ENCODE peak calls at places on chromosomes 3 and 15, in five cellular contexts. Q, B, K, D and R are unnamed samples.

GRCh38 chr3:126151562-126152302 is 28.7 kb downstream of the ALDH1L1 start:
- DNase-seq in Q (no peak), B (no peak), K (no peak), D (no peak), R (no peak)

GRCh38 chr15:80153900-80154299 is 1.1 kb downstream of the FAH start:
- DNase-seq in Q (no peak), B (no peak), K (no peak), D (no peak), R (no peak)

GRCh38 chr3:81962396-81962795 is 201.0 kb upstream of the GBE1 start:
- DNase-seq in Q (no peak), B (no peak), K (no peak), D (no peak), R (no peak)

GRCh38 chr3:117322866-117323265 is 613.3 kb downstream of the TUSC7 start:
- DNase-seq in Q (no peak), B (no peak), K (no peak), D (no peak), R (no peak)

GRCh38 chr15:101288905-101289513 is 6.0 kb downstream of the SNRPA1 start:
- DNase-seq in Q (no peak), B (no peak), K (no peak), D (peak), R (peak)

GRCh38 chr3:11477286-11477935 is 166.3 kb downstream of the VGLL4 start:
- DNase-seq in Q (no peak), B (no peak), K (peak), D (peak), R (peak)

GRCh38 chr3:128033102-128033501 is 19.1 kb upstream of the SEC61A1 start:
- DNase-seq in Q (no peak), B (no peak), K (no peak), D (no peak), R (no peak)

GRCh38 chr3:189780556-189781270 is 149.5 kb downstream of the TP63 start:
- DNase-seq in Q (no peak), B (no peak), K (no peak), D (no peak), R (no peak)

GRCh38 chr3:40962721-40963120 is 236.6 kb upstream of the CTNNB1 start:
- DNase-seq in Q (no peak), B (no peak), K (no peak), D (no peak), R (no peak)

GRCh38 chr3:195896361-195897080 is 11.8 kb downstream of the TNK2 start:
- DNase-seq in Q (peak), B (no peak), K (no peak), D (no peak), R (peak)

GRCh38 chr15:57385923-57386390 is 9.7 kb downstream of the CGNL1 start:
- DNase-seq in Q (no peak), B (no peak), K (no peak), D (no peak), R (no peak)

GRCh38 chr3:194768586-194768985 is 82.9 kb downstream of the FAM43A start:
- DNase-seq in Q (no peak), B (no peak), K (no peak), D (no peak), R (no peak)

GRCh38 chr3:177881330-177881729 is 654.9 kb upstream of the KCNMB2 start:
- DNase-seq in Q (no peak), B (no peak), K (no peak), D (no peak), R (no peak)

GRCh38 chr3:23159929-23160328 is 43.2 kb upstream of the UBE2E2 start:
- DNase-seq in Q (no peak), B (no peak), K (no peak), D (peak), R (peak)

GRCh38 chr3:14565791-14566588 is 25.8 kb upstream of the GRIP2 start:
- DNase-seq in Q (peak), B (no peak), K (no peak), D (no peak), R (peak)

GRCh38 chr3:175895731-175896130 is 1036.6 kb downstream of the NAALADL2 start:
- DNase-seq in Q (no peak), B (no peak), K (no peak), D (no peak), R (no peak)

GRCh38 chr3:50237133-50237651 is 1.2 kb downstream of the GNAI2 start:
- DNase-seq in Q (peak), B (no peak), K (no peak), D (no peak), R (no peak)

DNA sequence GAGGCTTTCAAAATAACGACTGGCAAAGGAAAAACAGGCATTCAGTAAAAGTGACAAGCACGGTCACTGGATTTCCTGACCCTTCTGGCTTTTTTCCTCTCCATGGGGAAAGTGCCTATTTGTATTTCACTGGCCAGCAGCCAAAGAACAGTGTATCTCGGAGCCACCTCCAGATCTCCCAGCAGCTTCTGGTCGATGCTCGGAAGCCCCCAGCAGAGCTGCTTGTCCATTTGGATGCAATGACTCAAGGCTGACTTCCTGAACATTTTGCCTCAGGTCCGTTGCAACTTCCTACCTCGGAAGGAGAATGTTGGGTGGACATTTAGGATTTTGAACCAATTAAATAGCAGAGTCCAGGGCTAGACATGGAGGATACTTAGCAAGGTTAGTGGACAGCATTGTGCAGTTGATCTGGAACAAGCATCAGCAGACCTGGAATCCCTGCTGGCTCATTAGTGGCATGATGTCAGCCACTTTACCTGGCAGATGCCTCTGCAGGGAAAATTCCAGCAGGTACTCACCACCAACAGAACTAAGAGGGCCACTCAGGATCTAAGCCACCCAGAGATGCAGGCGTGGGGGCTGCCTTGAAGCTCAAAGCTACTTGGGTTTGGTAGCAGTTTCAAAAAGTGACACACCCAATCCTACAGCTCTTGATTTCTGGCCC is 1.1 kb downstream of the FAM107A start:
- DNase-seq in Q (no peak), B (no peak), K (no peak), D (no peak), R (no peak)
- TF ChIP-seq CTCF in Q (no peak), B (no peak), K (no peak), D (no peak), R (no peak)

GRCh38 chr3:74409066-74409465 is 205.4 kb downstream of the CNTN3 start:
- DNase-seq in Q (no peak), B (no peak), K (no peak), D (peak), R (no peak)
- TF ChIP-seq CTCF in Q (no peak), B (no peak), K (no peak), D (no peak), R (no peak)

DNA sequence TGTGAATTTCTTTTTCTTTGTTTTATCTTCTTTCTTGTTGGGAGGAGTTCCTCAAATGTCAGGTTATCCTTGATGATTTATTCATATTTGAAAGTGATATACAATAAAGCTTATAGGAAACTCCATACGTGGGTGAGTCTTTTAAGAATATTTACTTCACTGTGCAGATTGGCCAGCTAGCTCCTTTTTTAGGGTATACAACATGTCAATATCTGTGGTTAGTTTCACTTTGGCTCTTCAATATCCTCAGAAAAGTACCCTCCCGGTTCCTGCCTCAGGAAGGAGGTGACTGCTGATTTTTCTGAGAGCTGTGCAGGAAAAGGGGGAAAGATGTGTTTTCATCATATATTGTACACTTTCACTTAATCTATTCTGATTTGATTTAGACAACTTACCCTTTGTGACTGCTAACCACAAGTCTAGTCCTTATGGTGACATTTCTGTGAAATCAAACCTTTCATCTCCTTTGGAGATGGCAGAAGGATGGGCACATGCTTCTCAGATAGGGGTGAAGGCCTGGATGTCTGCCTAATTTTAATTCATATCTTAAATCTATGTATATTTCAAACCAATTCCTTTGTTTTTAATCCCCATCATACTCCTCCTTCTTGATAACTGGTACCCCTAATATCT is 98.2 kb upstream of the NECTIN3 start:
- DNase-seq in Q (no peak), B (no peak), K (no peak), D (no peak), R (no peak)
- TF ChIP-seq CTCF in Q (no peak), B (no peak), K (no peak), D (no peak), R (no peak)

GRCh38 chr15:39315200-39315599 is 265.7 kb upstream of the THBS1 start:
- DNase-seq in Q (no peak), B (no peak), K (no peak), D (no peak), R (no peak)

GRCh38 chr15:39313881-39314280 is 267.0 kb upstream of the THBS1 start:
- DNase-seq in Q (no peak), B (no peak), K (no peak), D (no peak), R (no peak)

GRCh38 chr15:39313467-39313866 is 267.4 kb upstream of the THBS1 start:
- DNase-seq in Q (no peak), B (no peak), K (no peak), D (no peak), R (no peak)

GRCh38 chr15:39310633-39311032 is 270.2 kb upstream of the THBS1 start:
- DNase-seq in Q (no peak), B (no peak), K (no peak), D (no peak), R (peak)

DNA sequence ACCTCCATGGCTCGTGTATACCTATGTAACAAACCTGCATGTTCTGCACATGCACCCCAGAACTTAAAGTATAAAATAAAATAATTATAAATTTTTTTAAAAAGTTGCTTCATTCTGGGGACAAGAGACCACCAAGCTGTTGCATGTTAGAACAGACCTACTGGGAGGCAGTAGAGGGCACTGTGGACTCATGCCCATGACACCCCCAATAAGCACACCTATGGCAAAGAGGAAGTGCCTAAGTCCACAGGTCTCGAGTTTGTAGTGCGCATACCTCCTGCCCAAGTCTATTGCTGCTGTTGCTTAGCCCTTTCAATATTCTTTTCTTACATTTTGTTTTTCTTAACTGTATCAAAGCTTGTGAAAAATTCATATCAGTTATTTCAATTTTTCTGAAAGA is 267.9 kb upstream of the THBS1 start:
- DNase-seq in Q (peak), B (no peak), K (no peak), D (no peak), R (no peak)
- TF ChIP-seq CTCF in Q (no peak), B (peak), K (no peak), D (peak), R (peak)

GRCh38 chr15:47718474-47719440 is 1.5 kb downstream of the SEMA6D start:
- DNase-seq in Q (no peak), B (no peak), K (peak), D (no peak), R (no peak)
- TF ChIP-seq CTCF in Q (no peak), B (no peak), K (no peak), D (no peak), R (no peak)

DNA sequence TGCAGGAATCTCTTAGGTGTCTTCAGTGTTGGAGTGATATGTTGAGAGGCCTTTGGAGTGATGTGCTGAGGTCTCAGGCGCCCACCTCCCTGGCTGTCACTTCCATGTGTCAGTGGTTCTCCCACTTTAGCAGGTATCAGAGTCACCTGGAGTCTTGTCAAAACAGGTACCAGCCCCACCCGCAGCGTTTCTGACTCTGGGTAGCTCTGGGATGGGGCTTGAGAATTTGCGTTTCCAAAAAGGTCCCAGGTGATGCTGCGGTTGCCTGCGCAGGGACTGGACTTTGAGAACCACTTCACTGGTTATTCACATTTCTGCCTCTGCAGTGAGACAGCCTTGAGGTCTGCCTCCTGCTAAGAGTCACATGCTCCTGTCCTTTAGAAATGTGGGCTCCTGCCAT is 15.5 kb downstream of the UMPS start:
- DNase-seq in Q (no peak), B (no peak), K (no peak), D (no peak), R (no peak)
- TF ChIP-seq CTCF in Q (no peak), B (no peak), K (no peak), D (no peak), R (no peak)

DNA sequence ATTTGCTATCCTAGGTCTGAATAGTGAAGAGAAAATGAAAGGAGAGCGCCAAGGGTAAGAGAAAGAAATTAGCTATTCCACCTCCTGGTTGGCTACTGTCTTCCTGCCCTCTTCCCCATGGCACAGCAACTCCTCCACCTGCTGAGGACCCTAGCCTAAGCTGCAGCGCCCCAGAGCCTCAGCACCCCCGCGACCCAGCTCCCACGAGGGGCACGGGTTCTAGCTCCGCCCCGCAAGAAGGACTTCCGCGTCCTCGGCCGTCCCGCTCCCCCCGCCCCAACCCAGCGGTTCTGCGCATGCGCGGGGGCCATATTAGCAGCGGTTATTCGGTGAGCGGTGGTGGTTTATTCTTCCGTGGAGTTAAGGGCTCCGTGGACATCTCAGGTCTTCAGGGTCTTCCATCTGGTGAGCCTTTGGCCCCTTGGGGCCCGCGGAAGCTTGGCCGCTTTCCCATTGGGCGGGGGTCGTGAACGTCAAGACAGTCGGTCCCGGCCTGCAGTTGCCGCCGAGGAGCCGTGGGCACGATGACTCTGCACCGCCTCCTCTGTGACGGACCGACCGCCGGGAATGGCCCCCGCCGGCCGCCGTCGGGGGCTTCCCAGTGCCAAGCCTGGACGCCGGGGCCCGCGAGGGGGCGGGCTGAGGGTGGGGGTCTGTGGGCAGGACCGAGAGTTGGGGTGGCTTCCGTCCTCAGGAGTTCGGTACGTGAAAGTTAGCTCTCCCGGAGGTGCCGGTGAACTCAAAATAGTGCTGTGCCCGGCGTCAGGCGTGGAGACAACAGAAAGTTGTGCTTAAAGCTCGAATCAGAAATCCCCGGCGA is at the start of gene PSMA4:
- DNase-seq in Q (peak), B (peak), K (peak), D (no peak), R (peak)
- TF ChIP-seq CTCF in Q (no peak), B (peak), K (no peak), D (peak), R (peak)

GRCh38 chr3:44712455-44713075 is at the start of gene ZNF502:
- DNase-seq in Q (peak), B (no peak), K (peak), D (peak), R (no peak)
- TF ChIP-seq CTCF in Q (peak), B (no peak), K (no peak), D (peak), R (no peak)